ENCODE peak calls at places on chromosomes 13 and 19, in five cellular contexts. Z, M, E, X and W are unnamed samples.

GRCh38 chr19:8357007-8357521 is 6.9 kb upstream of the ANGPTL4 start:
- DNase-seq in Z (no peak), M (no peak), E (no peak), X (peak; percentile 27), W (no peak)

GRCh38 chr13:52010890-52011689 is at the start of gene ATP7B:
- DNase-seq in Z (peak; percentile 24), X (no peak), E (peak; percentile 10), M (no peak), W (no peak)

GRCh38 chr13:45473627-45474026 is 8.9 kb downstream of the COG3 start:
- DNase-seq in E (no peak), M (no peak), Z (no peak), X (no peak), W (no peak)

GRCh38 chr19:38977445-38978314 is 2.1 kb upstream of the FBXO17 start:
- DNase-seq in E (no peak), Z (no peak), M (no peak), X (peak; percentile 35), W (no peak)

GRCh38 chr13:40370662-40371061 is 295.8 kb downstream of the FOXO1 start:
- DNase-seq in Z (no peak), M (no peak), E (no peak), X (no peak), W (no peak)

GRCh38 chr13:31699650-31700049 is 39.7 kb upstream of the RXFP2 start:
- DNase-seq in X (no peak), E (peak; percentile 47), Z (no peak), M (no peak), W (no peak)

GRCh38 chr19:51372649-51373504 is at the start of gene NKG7:
- DNase-seq in M (no peak), E (no peak), X (no peak), Z (no peak), W (peak; percentile 88)

GRCh38 chr19:1791879-1792278 is 20.2 kb downstream of the ATP8B3 start:
- DNase-seq in M (no peak), E (no peak), X (no peak), Z (no peak), W (no peak)

GRCh38 chr19:22882797-22883196 is 50.7 kb downstream of the ZNF723 start:
- DNase-seq in E (peak; percentile 3), M (no peak), Z (no peak), X (peak; percentile 0), W (peak; percentile 39)

GRCh38 chr13:114119196-114119595 is 13.2 kb downstream of the RASA3 start:
- DNase-seq in E (peak; percentile 97), Z (peak; percentile 52), X (peak; percentile 93), M (no peak), W (no peak)

GRCh38 chr19:2575734-2576481 is 100.0 kb downstream of the GADD45B start:
- DNase-seq in M (peak; percentile 81), E (no peak), X (no peak), Z (peak; percentile 80), W (no peak)

GRCh38 chr19:31656507-31656906 is 307.3 kb upstream of the TSHZ3 start:
- DNase-seq in E (no peak), Z (no peak), X (no peak), M (no peak), W (no peak)

GRCh38 chr19:45629704-45630103 is 9.5 kb downstream of the EML2 start:
- DNase-seq in E (no peak), M (no peak), Z (no peak), X (no peak), W (no peak)

GRCh38 chr19:45636275-45636674 is 2.9 kb downstream of the EML2 start:
- DNase-seq in M (no peak), E (no peak), Z (no peak), X (no peak), W (no peak)

GRCh38 chr19:45632468-45633196 is 6.6 kb downstream of the EML2 start:
- DNase-seq in X (peak; percentile 87), E (peak; percentile 80), Z (peak; percentile 51), M (peak; percentile 75), W (no peak)

GRCh38 chr19:45630463-45630862 is 8.7 kb downstream of the EML2 start:
- DNase-seq in M (no peak), Z (no peak), X (peak; percentile 95), E (peak; percentile 89), W (no peak)
- H3K27ac ChIP-seq in M (no peak overlapping the region), Z (no peak overlapping the region), X (peak overlapping the region; percentile 90), E (peak overlapping the region; percentile 13), W (no peak overlapping the region)

DNA sequence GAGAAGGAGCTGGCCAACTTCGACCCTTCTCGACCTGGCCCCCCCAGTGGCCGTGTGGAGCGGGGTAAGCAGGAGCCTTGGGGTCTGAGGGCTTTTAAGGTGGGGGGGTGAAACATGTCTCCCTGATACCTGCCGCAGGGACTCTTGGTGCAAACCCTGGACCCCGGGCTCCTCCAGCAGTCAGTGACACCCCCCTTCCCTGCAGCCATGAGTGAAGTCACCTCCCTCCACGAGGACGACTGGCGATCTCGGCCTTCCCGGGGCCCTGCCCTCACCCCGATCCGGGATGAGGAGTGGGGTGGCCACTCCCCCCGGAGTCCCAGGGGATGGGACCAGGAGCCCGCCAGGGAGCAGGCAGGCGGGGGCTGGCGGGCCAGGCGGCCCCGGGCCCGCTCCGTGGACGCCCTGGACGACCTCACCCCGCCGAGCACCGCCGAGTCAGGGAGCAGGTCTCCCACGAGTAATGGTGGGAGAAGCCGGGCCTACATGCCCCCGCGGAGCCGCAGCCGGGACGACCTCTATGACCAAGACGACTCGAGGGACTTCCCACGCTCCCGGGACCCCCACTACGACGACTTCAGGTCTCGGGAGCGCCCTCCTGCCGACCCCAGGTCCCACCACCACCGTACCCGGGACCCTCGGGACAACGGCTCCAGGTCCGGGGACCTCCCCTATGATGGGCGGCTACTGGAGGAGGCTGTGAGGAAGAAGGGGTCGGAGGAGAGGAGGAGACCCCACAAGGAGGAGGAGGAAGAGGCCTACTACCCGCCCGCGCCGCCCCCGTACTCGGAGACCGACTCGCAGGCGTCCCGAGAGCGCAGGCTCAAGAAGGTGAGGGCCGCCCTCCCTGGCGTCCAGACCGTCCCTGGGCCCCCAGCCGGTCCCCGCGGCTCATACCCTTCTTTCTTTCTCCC is 1.6 kb upstream of the USF2 start:
- DNase-seq in X (no peak), Z (peak; percentile 66), M (peak; percentile 54), E (peak; percentile 10), W (no peak)
- H3K27ac ChIP-seq in X (peak overlapping the region; percentile 83), Z (peak overlapping the region; percentile 99), M (peak overlapping the region; percentile 100), E (peak overlapping the region; percentile 81), W (peak overlapping the region; percentile 93)

DNA sequence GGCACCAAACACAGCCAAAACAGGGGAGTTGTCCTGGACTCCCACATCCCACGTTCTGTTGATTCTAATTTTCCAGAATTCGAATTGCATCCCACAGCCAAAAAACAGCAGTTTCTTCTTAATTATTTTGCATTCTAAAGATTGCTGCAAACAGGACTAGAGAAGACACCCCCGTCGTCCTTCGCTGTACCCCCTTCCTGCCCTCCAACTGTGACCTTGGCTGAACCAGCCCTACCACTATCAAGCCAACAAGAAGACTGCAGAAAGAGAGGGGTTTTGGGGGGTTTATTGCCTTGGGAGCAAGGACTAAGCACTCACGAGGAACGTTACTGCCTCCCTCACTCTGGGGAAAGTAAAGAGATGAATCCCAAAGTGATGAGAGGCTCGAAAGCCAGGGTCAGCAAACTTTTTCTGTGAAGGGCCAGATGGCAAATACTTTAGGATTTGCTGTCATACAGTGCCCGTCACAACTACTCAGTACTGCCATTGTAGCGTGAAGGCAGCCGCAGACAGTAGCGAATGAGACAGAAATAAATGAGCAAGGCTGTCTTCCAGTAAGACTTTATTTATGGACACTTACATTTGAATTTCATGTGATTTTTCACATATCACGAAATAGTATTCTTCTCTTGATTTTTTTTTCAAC is 32.5 kb upstream of the KATNAL1 start:
- DNase-seq in E (no peak), X (peak; percentile 14), Z (peak; percentile 60), M (no peak), W (no peak)
- H3K27ac ChIP-seq in E (no peak overlapping the region), X (no peak overlapping the region), Z (peak overlapping the region; percentile 94), M (peak overlapping the region; percentile 72), W (no peak overlapping the region)

GRCh38 chr19:42465827-42466280 is 23.1 kb upstream of the CXCL17 start:
- DNase-seq in Z (no peak), M (no peak), X (no peak), E (no peak), W (no peak)
- H3K27ac ChIP-seq in Z (peak overlapping the region; percentile 58), M (no peak overlapping the region), X (no peak overlapping the region), E (no peak overlapping the region), W (no peak overlapping the region)